ENCODE peak calls at places on chromosomes 4 and X, in six cellular contexts. B is lower lobe of right lung; S is CD4-positive, CD25-positive, alpha-beta regulatory T cell; N is OCI-LY7; R is right cardiac atrium; E is ovary. L is an unnamed sample.

GRCh38 chrX:19931146-19931545 is 43.7 kb upstream of the SH3KBP1 start:
- DNase-seq in S (no peak), E (no peak), B (no peak), N (no peak), R (no peak), L (no peak)

GRCh38 chrX:49071877-49072711 is 1.7 kb downstream of the PRAF2 start:
- DNase-seq in E (peak; percentile 82), S (no peak), N (no peak), R (peak; percentile 94), B (peak; percentile 85), L (peak; percentile 72)

GRCh38 chrX:16512401-16512776 is 137.6 kb upstream of the S100G start:
- DNase-seq in S (no peak), B (no peak), R (no peak), N (no peak), E (no peak), L (no peak)

GRCh38 chr4:13990596-13991589 is 363.4 kb upstream of the BOD1L1 start:
- DNase-seq in B (no peak), N (no peak), R (no peak), S (no peak), E (no peak), L (no peak)

GRCh38 chr4:77142642-77143020 is 14.4 kb upstream of the CCNG2 start:
- DNase-seq in S (no peak), R (no peak), B (no peak), N (no peak), E (no peak), L (no peak)

GRCh38 chr4:188403272-188403671 is 264.0 kb downstream of the TRIML1 start:
- DNase-seq in E (no peak), B (no peak), S (no peak), N (no peak), R (no peak), L (no peak)

GRCh38 chr4:109067509-109068205 is 234.8 kb downstream of the COL25A1 start:
- DNase-seq in N (no peak), B (no peak), S (no peak), R (peak; percentile 75), E (peak; percentile 19), L (no peak)

GRCh38 chrX:97026406-97026805 is 142.7 kb downstream of the RPA4 start:
- DNase-seq in E (no peak), N (peak; percentile 4), B (no peak), R (no peak), S (no peak), L (no peak)

GRCh38 chr4:7172946-7173345 is 19.4 kb upstream of the SORCS2 start:
- DNase-seq in N (no peak), S (no peak), B (no peak), E (no peak), R (no peak), L (no peak)

GRCh38 chrX:40780123-40780522 is 44.8 kb upstream of the MED14 start:
- DNase-seq in B (no peak), E (no peak), S (no peak), N (no peak), R (no peak), L (peak; percentile 8)

GRCh38 chr4:73998040-73999011 is at the start of gene CXCL5:
- DNase-seq in R (peak; percentile 60), S (no peak), N (no peak), E (no peak), B (peak; percentile 66), L (peak; percentile 18)

GRCh38 chr4:126338572-126338971 is 1023.8 kb downstream of the FAT4 start:
- DNase-seq in N (no peak), S (no peak), B (no peak), E (no peak), R (no peak), L (no peak)

GRCh38 chr4:83923341-83923740 is 387.4 kb downstream of the GPAT3 start:
- DNase-seq in R (no peak), S (no peak), E (no peak), B (no peak), N (no peak), L (no peak)

GRCh38 chr4:189299706-189300105 is 641.0 kb upstream of the FRG1 start:
- DNase-seq in S (no peak), E (no peak), N (no peak), B (no peak), R (no peak), L (no peak)

DNA sequence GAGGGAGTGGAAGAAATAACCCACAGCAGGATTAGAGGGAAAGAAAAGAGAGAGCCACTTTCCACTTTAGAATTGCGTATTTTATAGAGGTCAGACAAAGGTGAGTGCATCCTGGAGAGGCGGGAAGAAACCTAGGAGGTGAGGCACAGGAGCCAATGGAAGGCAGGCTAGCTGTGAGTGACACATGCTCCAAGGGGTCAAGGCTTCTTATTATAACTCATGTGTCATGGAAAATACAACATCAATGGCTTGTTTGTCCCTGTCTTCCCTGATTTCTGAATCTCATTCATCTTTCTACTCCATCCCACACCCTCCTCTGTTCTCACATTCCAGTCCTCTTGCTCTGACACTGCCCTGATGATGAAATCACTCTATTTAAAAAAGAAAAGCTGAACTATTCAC is 14.4 kb downstream of the ANXA3 start:
- DNase-seq in N (no peak), R (no peak), B (no peak), E (no peak), S (no peak), L (no peak)
- H3K4me1 ChIP-seq in N (no peaks in the 10 kb centered on the region), R (peaks cover 15% of the 10 kb centered on the region), B (peaks cover 47% of the 10 kb centered on the region), E (peaks cover 2% of the 10 kb centered on the region), S (no peaks in the 10 kb centered on the region), L (peaks cover 28% of the 10 kb centered on the region)

GRCh38 chrX:143781103-143781502 is 60.6 kb upstream of the SPANXN2 start:
- DNase-seq in N (no peak), B (no peak), S (no peak), R (no peak), E (no peak), L (no peak)
- H3K9me3 ChIP-seq in N (no peaks in the 10 kb centered on the region), B (no peaks in the 10 kb centered on the region), S (peaks cover 2% of the 10 kb centered on the region), R (no peaks in the 10 kb centered on the region), E (no peaks in the 10 kb centered on the region), L (no peaks in the 10 kb centered on the region)

DNA sequence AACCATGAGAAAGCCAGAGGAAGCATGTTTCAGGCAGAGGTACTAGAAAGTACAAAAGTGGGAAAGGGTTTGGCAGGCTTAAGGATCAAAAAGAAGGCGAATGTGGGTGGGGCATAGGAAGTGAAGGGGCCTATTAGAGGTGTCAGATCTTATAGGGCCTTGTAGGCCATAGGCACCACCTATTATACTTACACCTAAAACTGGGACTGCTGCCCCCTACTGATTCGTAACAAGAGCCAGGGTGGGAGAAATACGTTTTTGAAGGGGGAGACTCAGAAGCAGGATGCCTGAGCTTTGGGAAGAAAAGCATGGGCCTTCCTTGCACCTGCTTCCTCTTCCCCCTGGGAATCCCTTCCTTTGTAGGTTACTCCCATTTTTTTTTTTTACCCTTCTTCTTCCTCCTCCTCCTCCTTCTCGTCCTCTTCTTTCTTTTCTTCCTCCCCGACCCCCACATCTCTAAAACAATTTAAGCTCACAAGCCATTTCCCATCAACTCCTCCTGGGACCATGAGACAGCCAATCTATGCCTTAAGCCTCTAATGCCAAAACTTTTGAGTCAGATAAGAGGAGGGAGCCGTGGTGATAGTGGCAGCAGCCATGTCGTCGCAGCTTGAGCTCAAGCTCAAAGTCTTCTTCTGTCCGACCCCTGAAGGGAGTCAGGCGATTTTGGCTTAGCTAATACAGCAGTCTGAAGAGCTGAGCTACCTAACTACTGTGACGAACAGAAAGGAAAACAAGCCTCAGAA is 40.8 kb upstream of the GPC3 start:
- DNase-seq in R (no peak), N (no peak), B (no peak), S (no peak), E (no peak), L (no peak)
- H3K4me3 ChIP-seq in R (peak overlapping the region; percentile 22), N (no peak overlapping the region), B (peak overlapping the region; percentile 6), S (no peak overlapping the region), E (no peak overlapping the region), L (no peak overlapping the region)

DNA sequence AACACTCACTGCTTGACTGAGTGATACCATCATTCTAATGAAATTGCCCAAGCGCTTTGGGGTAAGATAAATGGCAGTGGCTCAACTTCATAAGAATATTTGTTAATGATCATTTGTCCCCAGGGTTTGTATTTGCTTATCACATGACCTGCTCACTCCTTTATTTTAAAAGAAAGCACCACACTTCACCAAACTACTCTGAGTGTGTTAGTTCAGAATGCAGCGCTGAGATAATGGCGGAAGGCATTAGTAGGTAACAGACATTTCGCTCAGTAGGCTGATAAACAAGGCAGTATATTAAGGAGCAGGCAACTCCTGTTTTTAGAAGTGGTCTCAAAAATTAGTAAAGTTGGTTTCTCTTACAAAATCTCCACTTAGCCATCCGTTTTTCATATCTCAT is 1.6 kb downstream of the SNX25 start:
- DNase-seq in E (no peak), N (peak; percentile 33), B (no peak), R (no peak), S (no peak), L (no peak)
- H3K4me1 ChIP-seq in E (no peaks in the 10 kb centered on the region), N (peaks cover 56% of the 10 kb centered on the region), B (peaks cover 17% of the 10 kb centered on the region), R (no peaks in the 10 kb centered on the region), S (peaks cover 23% of the 10 kb centered on the region), L (peaks cover 32% of the 10 kb centered on the region)

DNA sequence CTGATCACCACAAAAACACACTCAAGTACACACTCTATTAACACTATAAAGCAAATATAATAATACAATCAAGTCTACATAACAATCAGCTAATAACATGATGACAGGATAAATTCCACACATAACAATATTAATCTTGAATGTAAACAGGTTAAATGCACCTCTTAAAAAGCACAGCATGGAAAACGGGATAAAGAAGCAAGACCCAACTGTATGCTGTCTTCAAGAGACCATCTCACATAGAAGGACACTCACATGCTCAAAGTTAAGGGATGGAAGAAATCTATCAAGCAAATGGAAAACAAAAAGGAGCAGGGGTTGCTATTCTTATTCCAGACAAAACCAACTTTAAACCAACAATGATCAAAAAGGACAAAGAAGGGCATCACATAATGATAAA is 28.1 kb downstream of the CBR4 start:
- DNase-seq in E (no peak), S (no peak), N (no peak), R (no peak), B (no peak), L (no peak)
- H3K9me3 ChIP-seq in E (no peaks in the 10 kb centered on the region), S (peaks cover 18% of the 10 kb centered on the region), N (no peaks in the 10 kb centered on the region), R (no peaks in the 10 kb centered on the region), B (peaks cover 14% of the 10 kb centered on the region), L (peaks cover 19% of the 10 kb centered on the region)

GRCh38 chr4:98641393-98641792 is 17.0 kb downstream of the TSPAN5 start:
- DNase-seq in N (no peak), R (no peak), E (no peak), B (no peak), S (no peak), L (no peak)

GRCh38 chr4:98641906-98642668 is 16.3 kb downstream of the TSPAN5 start:
- DNase-seq in R (no peak), B (no peak), N (no peak), S (no peak), E (no peak), L (no peak)

GRCh38 chr4:98639108-98639507 is 19.3 kb downstream of the TSPAN5 start:
- DNase-seq in B (no peak), E (no peak), S (no peak), R (no peak), N (no peak), L (no peak)

GRCh38 chr4:98638661-98639060 is 19.8 kb downstream of the TSPAN5 start:
- DNase-seq in E (no peak), N (no peak), S (no peak), R (no peak), B (no peak), L (no peak)

DNA sequence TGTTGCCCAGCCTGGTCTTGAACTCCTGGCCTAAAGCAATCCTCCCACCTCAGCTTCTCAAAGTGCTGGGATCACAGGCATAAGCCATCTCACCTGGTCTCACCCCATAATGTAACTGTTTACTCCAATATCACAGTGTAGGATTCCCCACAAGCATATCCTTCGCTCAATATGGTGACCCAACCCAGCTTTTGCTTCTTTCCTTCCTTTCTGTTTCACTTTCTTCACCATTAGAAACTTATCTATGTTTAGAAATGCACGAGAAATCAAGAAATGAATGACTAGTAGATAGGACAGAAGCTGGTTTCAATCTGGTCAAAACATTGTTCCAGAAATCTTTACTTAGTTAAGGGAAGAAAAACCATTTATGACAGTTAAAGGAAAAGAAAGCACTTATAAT is 18.9 kb downstream of the TSPAN5 start:
- DNase-seq in E (no peak), R (no peak), B (no peak), S (peak; percentile 51), N (no peak), L (no peak)
- H3K4me3 ChIP-seq in E (no peak overlapping the region), R (no peak overlapping the region), B (no peak overlapping the region), S (peak overlapping the region; percentile 89), N (no peak overlapping the region), L (no peak overlapping the region)

L was measured in heart right ventricle.